ENCODE peak calls at places on chromosomes 13 and 19, in eight cellular contexts. J is cardiac muscle cell, Y is Caco-2, T is neural crest cell, O is WTC11, F is A673, B is AG04450, M is OCI-LY7. S is an unnamed sample.

GRCh38 chr13:81140675-81141074 is 799.7 kb upstream of the SPRY2 start:
- DNase-seq in J (no peak), Y (peak; percentile 53), T (no peak), O (no peak), F (no peak), B (no peak), M (no peak), S (no peak)

GRCh38 chr13:114082849-114083645 is 49.4 kb downstream of the RASA3 start:
- DNase-seq in J (no peak), Y (no peak), T (no peak), O (no peak), F (no peak), B (no peak), M (no peak), S (no peak)

GRCh38 chr19:7799640-7800355 is 30.2 kb upstream of the EVI5L start:
- DNase-seq in J (peak; percentile 92), Y (peak; percentile 82), T (peak; percentile 76), O (peak; percentile 81), F (peak; percentile 81), B (peak; percentile 55), M (peak; percentile 76), S (peak; percentile 38)

GRCh38 chr13:46903748-46904147 is 6.9 kb upstream of the HTR2A start:
- DNase-seq in J (no peak), Y (no peak), T (no peak), O (no peak), F (no peak), B (no peak), M (no peak), S (no peak)

GRCh38 chr13:50713849-50714248 is 129.6 kb downstream of the DLEU7 start:
- DNase-seq in J (no peak), Y (no peak), T (no peak), O (no peak), F (no peak), B (peak; percentile 34), M (peak; percentile 45), S (no peak)

GRCh38 chr13:75214846-75215245 is 267.1 kb downstream of the TBC1D4 start:
- DNase-seq in J (no peak), Y (no peak), T (no peak), O (no peak), F (no peak), B (no peak), M (no peak), S (no peak)

GRCh38 chr13:20475927-20476691 is 49.5 kb downstream of the CRYL1 start:
- DNase-seq in J (no peak), Y (no peak), T (no peak), O (peak; percentile 39), F (no peak), B (no peak), M (no peak), S (no peak)

GRCh38 chr13:22235285-22235949 is 564.5 kb downstream of the FGF9 start:
- DNase-seq in J (peak; percentile 21), Y (no peak), T (no peak), O (no peak), F (no peak), B (no peak), M (no peak), S (no peak)

GRCh38 chr19:17860331-17860992 is 752 bp downstream of the RPL18A start:
- DNase-seq in J (no peak), Y (no peak), T (no peak), O (no peak), F (no peak), B (no peak), M (peak; percentile 37), S (no peak)

GRCh38 chr19:21568816-21569496 is 63.6 kb downstream of the ZNF429 start:
- DNase-seq in J (no peak), Y (no peak), T (no peak), O (no peak), F (no peak), B (no peak), M (no peak), S (peak; percentile 81)

GRCh38 chr13:69828527-69828926 is 279.1 kb upstream of the ATXN8OS start:
- DNase-seq in J (no peak), Y (no peak), T (no peak), O (peak; percentile 19), F (no peak), B (no peak), M (no peak), S (no peak)

GRCh38 chr13:71704650-71705049 is 162.4 kb downstream of the DACH1 start:
- DNase-seq in J (no peak), Y (no peak), T (no peak), O (no peak), F (no peak), B (no peak), M (no peak), S (no peak)

GRCh38 chr19:56096665-56097064 is 24.4 kb downstream of the ZNF787 start:
- DNase-seq in J (no peak), Y (no peak), T (no peak), O (no peak), F (no peak), B (no peak), M (no peak), S (no peak)

GRCh38 chr19:13765395-13766094 is 1.2 kb downstream of the MRI1 start:
- DNase-seq in J (no peak), Y (no peak), T (no peak), O (no peak), F (no peak), B (no peak), M (no peak), S (no peak)

GRCh38 chr19:50673118-50673517 is 23.9 kb downstream of the C19orf81 start:
- DNase-seq in J (no peak), Y (no peak), T (no peak), O (no peak), F (no peak), B (no peak), M (no peak), S (no peak)

GRCh38 chr13:92896842-92897241 is 329.8 kb upstream of the GPC6 start:
- DNase-seq in J (peak; percentile 49), Y (peak; percentile 22), T (no peak), O (no peak), F (peak; percentile 55), B (no peak), M (peak; percentile 0), S (no peak)
- TF ChIP-seq CTCF in J (peak; percentile 25), Y (peak; percentile 49), T (peak; percentile 68), O (peak; percentile 30), F (peak; percentile 29), B (peak; percentile 13), M (no peak), S (no peak)

DNA sequence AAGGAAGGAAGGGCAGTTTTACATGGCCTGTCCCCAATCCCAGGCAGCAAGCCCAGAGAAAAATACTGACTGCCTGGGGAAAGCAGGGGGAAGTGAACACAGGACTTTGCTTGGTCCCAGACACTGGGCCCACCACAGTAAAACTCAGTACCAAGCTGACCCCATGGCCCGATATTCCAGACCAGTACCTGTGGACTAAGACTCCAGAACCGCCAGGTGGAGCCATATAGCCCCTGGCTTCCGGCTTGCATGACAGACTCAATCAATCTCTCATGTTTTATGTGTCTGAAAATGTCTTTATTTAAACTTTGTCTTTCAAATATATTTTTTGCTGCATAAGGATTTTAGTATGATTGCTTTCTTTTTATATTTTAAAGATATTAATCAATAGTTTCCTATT is 767.9 kb upstream of the SLITRK6 start:
- DNase-seq in J (peak; percentile 6), Y (peak; percentile 52), T (no peak), O (peak; percentile 33), F (no peak), B (no peak), M (peak; percentile 11), S (no peak)
- TF ChIP-seq CTCF in J (peak; percentile 16), Y (peak; percentile 71), T (no peak), O (no peak), F (no peak), B (no peak), M (peak; percentile 66), S (no peak)

GRCh38 chr19:47133021-47133471 is 2.4 kb downstream of the SAE1 start:
- DNase-seq in J (no peak), Y (no peak), T (no peak), O (no peak), F (no peak), B (no peak), M (no peak), S (no peak)

GRCh38 chr19:47134533-47134932 is 3.9 kb downstream of the SAE1 start:
- DNase-seq in J (no peak), Y (peak; percentile 63), T (no peak), O (no peak), F (no peak), B (no peak), M (no peak), S (no peak)

GRCh38 chr19:47130589-47131168 is at the start of gene SAE1:
- DNase-seq in J (peak; percentile 98), Y (peak; percentile 99), T (peak; percentile 96), O (peak; percentile 97), F (peak; percentile 99), B (peak; percentile 98), M (peak; percentile 100), S (peak; percentile 96)

GRCh38 chr19:47132522-47132852 is 1.9 kb downstream of the SAE1 start:
- DNase-seq in J (no peak), Y (no peak), T (no peak), O (no peak), F (no peak), B (no peak), M (no peak), S (no peak)

DNA sequence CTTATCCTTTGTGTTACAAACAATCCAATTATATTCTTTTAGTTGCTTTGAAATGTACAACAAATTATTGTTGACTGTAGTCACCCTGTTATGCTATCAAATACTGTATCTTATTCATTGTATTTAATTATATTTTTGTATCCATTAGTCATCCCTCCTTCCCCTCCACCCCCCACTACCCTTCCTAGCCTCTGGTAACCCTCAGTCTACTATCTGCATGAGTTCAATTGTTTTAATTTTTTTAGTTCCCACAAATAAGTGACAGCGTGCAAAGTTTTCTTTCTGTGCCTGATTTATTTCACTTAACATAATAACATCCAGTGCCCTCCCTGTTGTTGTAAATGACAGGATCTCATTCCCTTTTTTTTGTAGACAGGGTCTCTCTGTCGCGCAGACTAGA is 4.5 kb downstream of the SAE1 start:
- DNase-seq in J (no peak), Y (no peak), T (no peak), O (no peak), F (no peak), B (no peak), M (no peak), S (no peak)
- TF ChIP-seq CTCF in J (no peak), Y (no peak), T (no peak), O (no peak), F (no peak), B (no peak), M (no peak), S (no peak)

GRCh38 chr13:48873598-48873997 is 102.1 kb upstream of the FNDC3A start:
- DNase-seq in J (peak; percentile 23), Y (no peak), T (no peak), O (peak; percentile 23), F (peak; percentile 17), B (no peak), M (no peak), S (no peak)
- TF ChIP-seq CTCF in J (no peak), Y (no peak), T (peak; percentile 26), O (no peak), F (no peak), B (peak; percentile 20), M (no peak), S (peak; percentile 10)

S was measured in AG09319.